ENCODE peak calls at places on chromosomes 11 and 22, in eight cellular contexts. B, F, R, P, S, U, A and C are unnamed samples.
A peak's percentile ranks its signal among the peaks of the same experiment; 100 is the strongest.

GRCh38 chr11:59582006-59582405 is 33.6 kb downstream of the OSBP start:
- DNase-seq in B (no peak), F (no peak), R (no peak), P (no peak), S (no peak), U (no peak), A (no peak), C (no peak)

GRCh38 chr11:71238941-71239340 is 13.4 kb downstream of the SHANK2 start:
- DNase-seq in B (no peak), F (no peak), R (no peak), P (no peak), S (no peak), U (no peak), A (no peak), C (no peak)

GRCh38 chr11:126012852-126013251 is 49.8 kb downstream of the CDON start:
- DNase-seq in B (no peak), F (no peak), R (no peak), P (no peak), S (no peak), U (no peak), A (no peak), C (no peak)

GRCh38 chr11:107018274-107018901 is at the start of gene GUCY1A2:
- DNase-seq in B (no peak), F (peak; percentile 9), R (peak; percentile 43), P (peak; percentile 48), S (peak; percentile 74), U (peak; percentile 28), A (no peak), C (no peak)

GRCh38 chr22:46635756-46636155 is 15.6 kb downstream of the GRAMD4 start:
- DNase-seq in B (no peak), F (no peak), R (no peak), P (no peak), S (no peak), U (peak; percentile 25), A (no peak), C (no peak)

GRCh38 chr11:43547900-43548381 is 132.6 kb upstream of the HSD17B12 start:
- DNase-seq in B (no peak), F (no peak), R (peak; percentile 63), P (no peak), S (peak; percentile 66), U (peak; percentile 32), A (no peak), C (no peak)

GRCh38 chr11:65311197-65311631 is 3.5 kb upstream of the CDC42EP2 start:
- DNase-seq in B (no peak), F (peak; percentile 91), R (peak; percentile 80), P (no peak), S (no peak), U (peak; percentile 30), A (no peak), C (no peak)

GRCh38 chr11:134524201-134524600 is 112.2 kb upstream of the B3GAT1 start:
- DNase-seq in B (no peak), F (no peak), R (peak; percentile 9), P (peak; percentile 11), S (no peak), U (no peak), A (no peak), C (no peak)

GRCh38 chr11:57409321-57410100 is 17.4 kb downstream of the SLC43A3 start:
- DNase-seq in B (no peak), F (no peak), R (no peak), P (no peak), S (no peak), U (no peak), A (no peak), C (no peak)

GRCh38 chr11:6414874-6415328 is 4.0 kb downstream of the APBB1 start:
- DNase-seq in B (no peak), F (no peak), R (no peak), P (no peak), S (no peak), U (no peak), A (no peak), C (no peak)

GRCh38 chr22:38862375-38863329 is 9.4 kb downstream of the CBX6 start:
- DNase-seq in B (peak; percentile 47), F (no peak), R (peak; percentile 49), P (peak; percentile 73), S (no peak), U (peak; percentile 70), A (no peak), C (no peak)

GRCh38 chr11:75349540-75350116 is 1.8 kb downstream of the ARRB1 start:
- DNase-seq in B (no peak), F (no peak), R (peak; percentile 58), P (peak; percentile 62), S (no peak), U (peak; percentile 37), A (no peak), C (no peak)

GRCh38 chr11:94740083-94740974 is 27.8 kb upstream of the AMOTL1 start:
- DNase-seq in B (peak; percentile 17), F (peak; percentile 25), R (no peak), P (peak; percentile 77), S (peak; percentile 82), U (peak; percentile 63), A (no peak), C (no peak)

GRCh38 chr11:33258631-33259184 is 1.5 kb downstream of the HIPK3 start:
- DNase-seq in B (peak; percentile 69), F (peak; percentile 71), R (no peak), P (no peak), S (no peak), U (no peak), A (peak; percentile 56), C (no peak)

GRCh38 chr11:15276616-15277015 is 161.9 kb downstream of the INSC start:
- DNase-seq in B (peak; percentile 13), F (peak; percentile 10), R (no peak), P (no peak), S (peak; percentile 76), U (no peak), A (peak; percentile 4), C (no peak)

GRCh38 chr11:86577663-86578636 is 94.5 kb downstream of the ME3 start:
- DNase-seq in B (peak; percentile 95), F (peak; percentile 97), R (peak; percentile 80), P (peak; percentile 73), S (peak; percentile 65), U (peak; percentile 61), A (peak; percentile 91), C (peak; percentile 64)

GRCh38 chr11:43784866-43785265 is 95.8 kb upstream of the ALKBH3 start:
- DNase-seq in B (no peak), F (peak; percentile 32), R (no peak), P (no peak), S (no peak), U (no peak), A (peak; percentile 73), C (no peak)

GRCh38 chr11:86816251-86816726 is 15.9 kb downstream of the PRSS23 start:
- DNase-seq in B (peak; percentile 84), F (peak; percentile 77), R (no peak), P (no peak), S (peak; percentile 78), U (no peak), A (peak; percentile 58), C (no peak)

GRCh38 chr22:31106001-31106571 is 1.3 kb downstream of the SELENOM start:
- DNase-seq in B (no peak), F (peak; percentile 33), R (peak; percentile 55), P (no peak), S (no peak), U (peak; percentile 13), A (no peak), C (no peak)
- TF ChIP-seq CTCF in B (peak; percentile 10), F (peak; percentile 23), R (no peak), P (no peak), S (no peak), U (no peak), A (peak; percentile 21), C (peak; percentile 17)

GRCh38 chr11:74153224-74153623 is 17.6 kb downstream of the C2CD3 start:
- DNase-seq in B (no peak), F (no peak), R (no peak), P (no peak), S (no peak), U (no peak), A (no peak), C (no peak)
- TF ChIP-seq CTCF in B (no peak), F (no peak), R (no peak), P (no peak), S (no peak), U (no peak), A (no peak), C (no peak)

DNA sequence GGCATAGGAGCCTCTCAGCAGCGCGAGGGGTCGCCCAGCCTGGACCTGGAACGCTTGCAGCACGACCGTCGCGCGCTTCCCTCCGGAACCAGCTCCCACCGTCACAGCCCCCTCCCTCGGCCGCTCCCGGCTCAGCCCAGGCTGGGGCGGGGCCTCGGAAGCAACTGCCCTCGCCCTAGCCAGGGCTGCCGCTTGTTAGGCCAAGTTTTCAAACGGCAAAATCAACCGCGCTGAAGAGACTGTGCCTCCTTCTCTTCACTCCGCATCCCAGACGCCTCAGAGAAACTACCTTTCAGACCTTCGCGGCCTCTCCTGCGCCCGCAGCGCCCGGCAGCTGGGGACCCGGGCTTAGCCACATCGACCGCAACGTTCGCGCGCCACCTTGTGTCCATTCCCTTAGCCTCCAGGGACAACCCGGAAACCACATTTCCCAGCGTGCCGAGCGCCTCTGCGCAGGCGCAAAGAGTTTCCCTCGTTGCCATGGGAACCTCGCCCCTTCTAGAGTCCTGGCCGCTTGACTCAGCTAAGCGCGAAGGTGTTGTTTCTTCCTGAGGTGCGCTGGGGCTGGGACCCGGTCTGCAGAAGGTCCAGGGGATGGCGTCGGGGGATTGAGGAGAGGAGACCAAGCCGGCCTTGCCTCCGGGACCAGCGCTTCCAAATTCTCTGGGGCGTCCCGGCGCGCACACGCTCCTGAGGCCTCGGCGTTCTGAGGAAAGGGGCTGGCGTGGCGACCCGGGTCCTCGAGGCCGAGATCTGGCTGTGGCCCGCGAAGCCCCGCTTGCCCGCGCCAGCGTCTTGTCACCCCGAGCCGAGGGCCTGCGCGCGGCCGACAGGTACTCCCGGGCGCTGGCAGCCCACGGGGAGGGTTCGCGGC is 14.3 kb downstream of the SSH3 start:
- DNase-seq in B (peak; percentile 95), F (peak; percentile 96), R (peak; percentile 98), P (peak; percentile 98), S (peak; percentile 99), U (peak; percentile 96), A (peak; percentile 89), C (peak; percentile 80)
- TF ChIP-seq CTCF in B (peak; percentile 80), F (peak; percentile 85), R (peak; percentile 96), P (peak; percentile 93), S (peak; percentile 99), U (peak; percentile 94), A (peak; percentile 99), C (peak; percentile 87)

GRCh38 chr11:35420371-35420770 is 1.0 kb upstream of the SLC1A2 start:
- DNase-seq in B (no peak), F (no peak), R (no peak), P (no peak), S (no peak), U (peak; percentile 15), A (no peak), C (no peak)

GRCh38 chr11:35419713-35420333 is 465 bp upstream of the SLC1A2 start:
- DNase-seq in B (no peak), F (no peak), R (no peak), P (peak; percentile 53), S (no peak), U (peak; percentile 27), A (no peak), C (no peak)

GRCh38 chr11:35418282-35418846 is 994 bp downstream of the SLC1A2 start:
- DNase-seq in B (no peak), F (no peak), R (no peak), P (no peak), S (no peak), U (no peak), A (no peak), C (no peak)

GRCh38 chr11:35415488-35415887 is 3.9 kb downstream of the SLC1A2 start:
- DNase-seq in B (no peak), F (no peak), R (no peak), P (no peak), S (no peak), U (no peak), A (no peak), C (no peak)

GRCh38 chr11:35418847-35419712 is at the start of gene SLC1A2:
- DNase-seq in B (peak; percentile 13), F (peak; percentile 27), R (no peak), P (peak; percentile 52), S (peak; percentile 50), U (peak; percentile 25), A (peak; percentile 19), C (no peak)
- TF ChIP-seq CTCF in B (no peak), F (no peak), R (no peak), P (no peak), S (no peak), U (no peak), A (no peak), C (no peak)